ENCODE peak calls at places on chromosomes 2 and 18, in eight cellular contexts. One of them, this sample, is unnamed. For H3K4me1, the result is how much of the 10 kb centered on the place peaks cover.

GRCh38 chr2:84441036-84441435 is 18.0 kb downstream of the SUCLG1 start:
- DNase-seq in IMR-90: peak
- DNase-seq in K562: no peak
- DNase-seq in fibroblast of lung: no peak
- DNase-seq in PC-3: no peak
- DNase-seq in OCI-LY7: no peak
- DNase-seq in endothelial cell of umbilical vein: no peak
- DNase-seq in hepatocyte: no peak
- DNase-seq in this sample: no peak

GRCh38 chr18:80022613-80023012 is 11.6 kb upstream of the RBFA start:
- DNase-seq in IMR-90: peak
- DNase-seq in K562: peak
- DNase-seq in fibroblast of lung: peak
- DNase-seq in PC-3: peak
- DNase-seq in OCI-LY7: peak
- DNase-seq in endothelial cell of umbilical vein: peak
- DNase-seq in hepatocyte: no peak
- DNase-seq in this sample: no peak

GRCh38 chr2:215863687-215864086 is 149.7 kb downstream of the MREG start:
- DNase-seq in IMR-90: no peak
- DNase-seq in K562: no peak
- DNase-seq in fibroblast of lung: no peak
- DNase-seq in PC-3: no peak
- DNase-seq in OCI-LY7: no peak
- DNase-seq in endothelial cell of umbilical vein: no peak
- DNase-seq in hepatocyte: peak
- DNase-seq in this sample: no peak

GRCh38 chr2:39512434-39512935 is 75.4 kb upstream of the MAP4K3 start:
- DNase-seq in IMR-90: no peak
- DNase-seq in K562: no peak
- DNase-seq in fibroblast of lung: no peak
- DNase-seq in PC-3: no peak
- DNase-seq in OCI-LY7: no peak
- DNase-seq in endothelial cell of umbilical vein: no peak
- DNase-seq in hepatocyte: no peak
- DNase-seq in this sample: no peak

GRCh38 chr2:45770773-45771172 is 119.3 kb downstream of the PRKCE start:
- DNase-seq in IMR-90: peak
- DNase-seq in K562: no peak
- DNase-seq in fibroblast of lung: peak
- DNase-seq in PC-3: no peak
- DNase-seq in OCI-LY7: no peak
- DNase-seq in endothelial cell of umbilical vein: peak
- DNase-seq in hepatocyte: no peak
- DNase-seq in this sample: no peak

GRCh38 chr2:94759211-94759610 is 112.0 kb upstream of the TEKT4 start:
- DNase-seq in IMR-90: no peak
- DNase-seq in K562: peak
- DNase-seq in fibroblast of lung: no peak
- DNase-seq in PC-3: peak
- DNase-seq in OCI-LY7: peak
- DNase-seq in endothelial cell of umbilical vein: no peak
- DNase-seq in hepatocyte: no peak
- DNase-seq in this sample: no peak

GRCh38 chr2:194166818-194167217 is 1490.2 kb upstream of the SLC39A10 start:
- DNase-seq in IMR-90: no peak
- DNase-seq in K562: no peak
- DNase-seq in fibroblast of lung: peak
- DNase-seq in PC-3: peak
- DNase-seq in OCI-LY7: peak
- DNase-seq in endothelial cell of umbilical vein: peak
- DNase-seq in hepatocyte: peak
- DNase-seq in this sample: no peak

GRCh38 chr2:166419616-166419934 is 43.8 kb upstream of the SCN9A start:
- DNase-seq in IMR-90: peak
- DNase-seq in K562: no peak
- DNase-seq in fibroblast of lung: peak
- DNase-seq in PC-3: peak
- DNase-seq in OCI-LY7: no peak
- DNase-seq in endothelial cell of umbilical vein: peak
- DNase-seq in hepatocyte: peak
- DNase-seq in this sample: peak

GRCh38 chr18:75211002-75211621 is 515 bp downstream of the TSHZ1 start:
- DNase-seq in IMR-90: peak
- DNase-seq in K562: peak
- DNase-seq in fibroblast of lung: no peak
- DNase-seq in PC-3: no peak
- DNase-seq in OCI-LY7: peak
- DNase-seq in endothelial cell of umbilical vein: peak
- DNase-seq in hepatocyte: peak
- DNase-seq in this sample: no peak

GRCh38 chr18:79460445-79461300 is 64.9 kb downstream of the NFATC1 start:
- DNase-seq in IMR-90: peak
- DNase-seq in K562: no peak
- DNase-seq in fibroblast of lung: peak
- DNase-seq in PC-3: no peak
- DNase-seq in OCI-LY7: peak
- DNase-seq in endothelial cell of umbilical vein: no peak
- DNase-seq in hepatocyte: no peak
- DNase-seq in this sample: no peak

GRCh38 chr2:27920148-27920885 is 29.8 kb downstream of the BABAM2 start:
- DNase-seq in IMR-90: peak
- DNase-seq in K562: no peak
- DNase-seq in fibroblast of lung: peak
- DNase-seq in PC-3: peak
- DNase-seq in OCI-LY7: no peak
- DNase-seq in endothelial cell of umbilical vein: peak
- DNase-seq in hepatocyte: no peak
- DNase-seq in this sample: no peak

GRCh38 chr2:204024503-204024902 is 87.9 kb downstream of the ICOS start:
- DNase-seq in IMR-90: peak
- DNase-seq in K562: peak
- DNase-seq in fibroblast of lung: peak
- DNase-seq in PC-3: peak
- DNase-seq in OCI-LY7: peak
- DNase-seq in endothelial cell of umbilical vein: peak
- DNase-seq in hepatocyte: peak
- DNase-seq in this sample: peak

GRCh38 chr2:20621366-20622295 is 29.3 kb downstream of the HS1BP3 start:
- DNase-seq in IMR-90: no peak
- DNase-seq in K562: no peak
- DNase-seq in fibroblast of lung: no peak
- DNase-seq in PC-3: no peak
- DNase-seq in OCI-LY7: no peak
- DNase-seq in endothelial cell of umbilical vein: no peak
- DNase-seq in hepatocyte: no peak
- DNase-seq in this sample: no peak

GRCh38 chr18:56285387-56286055 is 352.9 kb downstream of the TXNL1 start:
- DNase-seq in IMR-90: peak
- DNase-seq in K562: no peak
- DNase-seq in fibroblast of lung: peak
- DNase-seq in PC-3: peak
- DNase-seq in OCI-LY7: no peak
- DNase-seq in endothelial cell of umbilical vein: no peak
- DNase-seq in hepatocyte: no peak
- DNase-seq in this sample: no peak

GRCh38 chr18:845152-845819 is 33.2 kb upstream of the YES1 start:
- DNase-seq in IMR-90: peak
- DNase-seq in K562: no peak
- DNase-seq in fibroblast of lung: peak
- DNase-seq in PC-3: peak
- DNase-seq in OCI-LY7: no peak
- DNase-seq in endothelial cell of umbilical vein: peak
- DNase-seq in hepatocyte: no peak
- DNase-seq in this sample: no peak

DNA sequence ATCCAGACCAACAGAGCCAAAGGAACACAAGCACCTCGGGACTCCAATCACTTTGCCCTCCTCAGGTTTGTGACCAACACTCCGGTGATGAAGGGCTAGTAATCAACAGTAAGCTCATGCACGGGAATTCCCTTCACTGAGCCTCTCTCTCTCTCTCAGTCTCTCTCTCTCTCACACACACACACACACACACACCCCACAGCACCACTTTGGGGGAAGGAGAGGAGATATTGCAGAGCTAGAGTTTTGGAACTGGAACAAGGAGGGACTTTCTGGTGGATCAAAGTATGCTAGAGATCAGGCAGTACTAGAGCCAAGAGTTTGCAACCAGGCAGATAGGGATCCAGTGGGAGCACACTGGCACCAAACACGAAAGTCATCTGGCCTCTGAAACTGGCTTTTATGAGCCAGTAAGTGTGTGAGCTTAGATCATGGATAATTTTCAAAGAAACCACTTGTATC is 98.7 kb downstream of the ANKRD44 start:
- DNase-seq in IMR-90: no peak
- DNase-seq in K562: no peak
- DNase-seq in fibroblast of lung: no peak
- DNase-seq in PC-3: no peak
- DNase-seq in OCI-LY7: peak
- DNase-seq in endothelial cell of umbilical vein: no peak
- DNase-seq in hepatocyte: no peak
- DNase-seq in this sample: no peak
- H3K27ac ChIP-seq in IMR-90: no peak
- H3K27ac ChIP-seq in K562: no peak
- H3K27ac ChIP-seq in fibroblast of lung: no peak
- H3K27ac ChIP-seq in PC-3: no peak
- H3K27ac ChIP-seq in OCI-LY7: peak
- H3K27ac ChIP-seq in endothelial cell of umbilical vein: no peak
- H3K27ac ChIP-seq in hepatocyte: no peak
- H3K27ac ChIP-seq in this sample: no peak

GRCh38 chr2:65411056-65411795 is 21.2 kb downstream of the SPRED2 start:
- DNase-seq in IMR-90: no peak
- DNase-seq in K562: no peak
- DNase-seq in fibroblast of lung: no peak
- DNase-seq in PC-3: peak
- DNase-seq in OCI-LY7: no peak
- DNase-seq in endothelial cell of umbilical vein: no peak
- DNase-seq in hepatocyte: peak
- DNase-seq in this sample: no peak
- H3K4me1 ChIP-seq in IMR-90: under half
- H3K4me1 ChIP-seq in K562: under half
- H3K4me1 ChIP-seq in fibroblast of lung: under half
- H3K4me1 ChIP-seq in PC-3: half or more
- H3K4me1 ChIP-seq in OCI-LY7: half or more
- H3K4me1 ChIP-seq in endothelial cell of umbilical vein: under half
- H3K4me1 ChIP-seq in hepatocyte: under half
- H3K4me1 ChIP-seq in this sample: under half

GRCh38 chr2:190993292-190993643 is 20.7 kb downstream of the STAT1 start:
- DNase-seq in IMR-90: no peak
- DNase-seq in K562: no peak
- DNase-seq in fibroblast of lung: no peak
- DNase-seq in PC-3: no peak
- DNase-seq in OCI-LY7: no peak
- DNase-seq in endothelial cell of umbilical vein: no peak
- DNase-seq in hepatocyte: no peak
- DNase-seq in this sample: no peak
- H3K4me2 ChIP-seq in IMR-90: no peak
- H3K4me2 ChIP-seq in K562: no peak
- H3K4me2 ChIP-seq in fibroblast of lung: no peak
- H3K4me2 ChIP-seq in PC-3: no peak
- H3K4me2 ChIP-seq in OCI-LY7: no peak
- H3K4me2 ChIP-seq in endothelial cell of umbilical vein: no peak
- H3K4me2 ChIP-seq in hepatocyte: no peak
- H3K4me2 ChIP-seq in this sample: no peak

GRCh38 chr2:8572712-8573233 is 109.1 kb upstream of the ID2 start:
- DNase-seq in IMR-90: no peak
- DNase-seq in K562: no peak
- DNase-seq in fibroblast of lung: no peak
- DNase-seq in PC-3: no peak
- DNase-seq in OCI-LY7: peak
- DNase-seq in endothelial cell of umbilical vein: no peak
- DNase-seq in hepatocyte: no peak
- DNase-seq in this sample: no peak
- H3K27ac ChIP-seq in IMR-90: no peak
- H3K27ac ChIP-seq in K562: no peak
- H3K27ac ChIP-seq in fibroblast of lung: no peak
- H3K27ac ChIP-seq in PC-3: no peak
- H3K27ac ChIP-seq in OCI-LY7: peak
- H3K27ac ChIP-seq in endothelial cell of umbilical vein: no peak
- H3K27ac ChIP-seq in hepatocyte: peak
- H3K27ac ChIP-seq in this sample: no peak

GRCh38 chr2:8086796-8087479 is 594.9 kb upstream of the ID2 start:
- DNase-seq in IMR-90: peak
- DNase-seq in K562: no peak
- DNase-seq in fibroblast of lung: peak
- DNase-seq in PC-3: peak
- DNase-seq in OCI-LY7: no peak
- DNase-seq in endothelial cell of umbilical vein: no peak
- DNase-seq in hepatocyte: no peak
- DNase-seq in this sample: peak

GRCh38 chr2:8088810-8089209 is 593.0 kb upstream of the ID2 start:
- DNase-seq in IMR-90: no peak
- DNase-seq in K562: no peak
- DNase-seq in fibroblast of lung: no peak
- DNase-seq in PC-3: no peak
- DNase-seq in OCI-LY7: no peak
- DNase-seq in endothelial cell of umbilical vein: no peak
- DNase-seq in hepatocyte: no peak
- DNase-seq in this sample: no peak

GRCh38 chr2:8087480-8087840 is 594.4 kb upstream of the ID2 start:
- DNase-seq in IMR-90: no peak
- DNase-seq in K562: no peak
- DNase-seq in fibroblast of lung: no peak
- DNase-seq in PC-3: no peak
- DNase-seq in OCI-LY7: no peak
- DNase-seq in endothelial cell of umbilical vein: no peak
- DNase-seq in hepatocyte: no peak
- DNase-seq in this sample: no peak

GRCh38 chr2:8090748-8091700 is 590.8 kb upstream of the ID2 start:
- DNase-seq in IMR-90: peak
- DNase-seq in K562: peak
- DNase-seq in fibroblast of lung: peak
- DNase-seq in PC-3: peak
- DNase-seq in OCI-LY7: peak
- DNase-seq in endothelial cell of umbilical vein: no peak
- DNase-seq in hepatocyte: peak
- DNase-seq in this sample: peak

GRCh38 chr2:8089596-8089995 is 592.3 kb upstream of the ID2 start:
- DNase-seq in IMR-90: peak
- DNase-seq in K562: no peak
- DNase-seq in fibroblast of lung: peak
- DNase-seq in PC-3: peak
- DNase-seq in OCI-LY7: no peak
- DNase-seq in endothelial cell of umbilical vein: no peak
- DNase-seq in hepatocyte: peak
- DNase-seq in this sample: no peak
- H3K4me1 ChIP-seq in IMR-90: under half
- H3K4me1 ChIP-seq in K562: under half
- H3K4me1 ChIP-seq in fibroblast of lung: under half
- H3K4me1 ChIP-seq in PC-3: under half
- H3K4me1 ChIP-seq in OCI-LY7: under half
- H3K4me1 ChIP-seq in endothelial cell of umbilical vein: under half
- H3K4me1 ChIP-seq in hepatocyte: under half
- H3K4me1 ChIP-seq in this sample: under half